ENCODE peak calls at places on chromosomes 3 and 15, in nine cellular contexts. H is NCI-H774, O is DMS53, X is stomach, W is hippocampal formation, S is AG08395, E is amygdala, U is ELR, V is left ventricle myocardium inferior. J is an unnamed sample.

GRCh38 chr3:17313746-17314145 is 428.7 kb downstream of the TBC1D5 start:
- DNase-seq in H (no peak), O (no peak), X (no peak), W (no peak), S (no peak), E (no peak), U (no peak), V (no peak), J (no peak)

GRCh38 chr15:88605507-88606436 is 15.4 kb upstream of the AEN start:
- DNase-seq in H (no peak), O (peak), X (peak), W (no peak), S (peak), E (no peak), U (peak), V (peak), J (peak)

GRCh38 chr3:7602297-7602696 is 741.4 kb downstream of the GRM7 start:
- DNase-seq in H (no peak), O (no peak), X (no peak), W (no peak), S (no peak), E (no peak), U (no peak), V (no peak), J (no peak)

GRCh38 chr3:129195731-129196256 is 12.1 kb upstream of the CNBP start:
- DNase-seq in H (no peak), O (no peak), X (no peak), W (peak), S (peak), E (peak), U (peak), V (peak), J (peak)

GRCh38 chr3:14200841-14201240 is 22.2 kb downstream of the LSM3 start:
- DNase-seq in H (no peak), O (no peak), X (no peak), W (no peak), S (no peak), E (no peak), U (no peak), V (no peak), J (no peak)

GRCh38 chr3:78703944-78704343 is 1063.9 kb downstream of the ROBO1 start:
- DNase-seq in H (no peak), O (no peak), X (no peak), W (no peak), S (no peak), E (no peak), U (no peak), V (no peak), J (no peak)

GRCh38 chr3:65597952-65598413 is 440.7 kb downstream of the MAGI1 start:
- DNase-seq in H (no peak), O (no peak), X (no peak), W (peak), S (peak), E (no peak), U (no peak), V (no peak), J (no peak)

GRCh38 chr3:143476965-143477640 is 357.5 kb downstream of the CHST2 start:
- DNase-seq in H (no peak), O (no peak), X (no peak), W (no peak), S (no peak), E (no peak), U (no peak), V (no peak), J (no peak)

GRCh38 chr15:43799209-43799944 is 643 bp downstream of the SERINC4 start:
- DNase-seq in H (peak), O (peak), X (no peak), W (no peak), S (no peak), E (peak), U (no peak), V (no peak), J (no peak)

GRCh38 chr15:77898811-77899730 is 178.4 kb downstream of the TBC1D2B start:
- DNase-seq in H (no peak), O (no peak), X (no peak), W (no peak), S (no peak), E (no peak), U (no peak), V (no peak), J (peak)

GRCh38 chr15:78192826-78193594 is 41.4 kb downstream of the ACSBG1 start:
- DNase-seq in H (no peak), O (no peak), X (peak), W (no peak), S (no peak), E (no peak), U (no peak), V (no peak), J (no peak)

GRCh38 chr3:107928084-107928445 is 162.8 kb downstream of the CD47 start:
- DNase-seq in H (no peak), O (peak), X (no peak), W (peak), S (peak), E (peak), U (peak), V (no peak), J (peak)

GRCh38 chr15:49462242-49462641 is 39.2 kb downstream of the FGF7 start:
- DNase-seq in H (no peak), O (no peak), X (no peak), W (no peak), S (no peak), E (no peak), U (no peak), V (no peak), J (no peak)

GRCh38 chr15:62770752-62771151 is 271.8 kb upstream of the TPM1 start:
- DNase-seq in H (no peak), O (no peak), X (no peak), W (no peak), S (peak), E (no peak), U (peak), V (no peak), J (peak)

GRCh38 chr3:36373084-36373483 is 7.2 kb upstream of the STAC start:
- DNase-seq in H (no peak), O (no peak), X (no peak), W (no peak), S (peak), E (no peak), U (peak), V (no peak), J (peak)